ENCODE peak calls at places on chromosome 18, in nine cellular contexts. M is heart right ventricle; C is lung; O is transverse colon; W is tibial artery; V is uterus; G is body of pancreas; D is CD8-positive, alpha-beta T cell; A is astrocyte of the spinal cord. N is an unnamed sample.

GRCh38 chr18:69845588-69846506 is 101.8 kb downstream of the CD226 start:
- DNase-seq in M (no peak), C (no peak), O (peak; percentile 12), W (no peak), V (no peak), G (no peak), D (no peak), A (no peak), N (no peak)

GRCh38 chr18:26342646-26343045 is 116.4 kb downstream of the TAF4B start:
- DNase-seq in M (no peak), C (no peak), O (no peak), W (no peak), V (no peak), G (no peak), D (no peak), A (no peak), N (peak; percentile 20)

GRCh38 chr18:71942433-71942832 is 601.7 kb downstream of the CBLN2 start:
- DNase-seq in M (no peak), C (no peak), O (no peak), W (no peak), V (no peak), G (no peak), D (no peak), A (no peak), N (no peak)

GRCh38 chr18:11747731-11748130 is 58.7 kb downstream of the GNAL start:
- DNase-seq in M (no peak), C (no peak), O (no peak), W (no peak), V (no peak), G (no peak), D (no peak), A (no peak), N (no peak)

GRCh38 chr18:62436636-62437519 is 85.9 kb upstream of the ZCCHC2 start:
- DNase-seq in M (peak; percentile 87), C (peak; percentile 80), O (peak; percentile 71), W (peak; percentile 96), V (peak; percentile 86), G (peak; percentile 75), D (no peak), A (peak; percentile 13), N (no peak)

GRCh38 chr18:627211-627610 is 30.2 kb upstream of the TYMS start:
- DNase-seq in M (no peak), C (no peak), O (no peak), W (no peak), V (no peak), G (no peak), D (no peak), A (no peak), N (no peak)

GRCh38 chr18:76752400-76752799 is 70.0 kb upstream of the ZNF236 start:
- DNase-seq in M (no peak), C (no peak), O (no peak), W (no peak), V (no peak), G (no peak), D (no peak), A (no peak), N (no peak)

GRCh38 chr18:55396979-55397378 is 191.0 kb downstream of the TCF4 start:
- DNase-seq in M (no peak), C (no peak), O (no peak), W (no peak), V (no peak), G (no peak), D (no peak), A (no peak), N (no peak)

GRCh38 chr18:30658306-30658705 is 384.2 kb downstream of the DSC3 start:
- DNase-seq in M (no peak), C (no peak), O (no peak), W (no peak), V (no peak), G (no peak), D (no peak), A (no peak), N (no peak)

GRCh38 chr18:44586782-44587524 is 93.7 kb upstream of the SETBP1 start:
- DNase-seq in M (no peak), C (no peak), O (no peak), W (no peak), V (no peak), G (no peak), D (no peak), A (no peak), N (no peak)

GRCh38 chr18:28134774-28135173 is 42.2 kb downstream of the CDH2 start:
- DNase-seq in M (no peak), C (no peak), O (no peak), W (no peak), V (no peak), G (no peak), D (no peak), A (no peak), N (no peak)

GRCh38 chr18:22538463-22538862 is 120.7 kb upstream of the CTAGE1 start:
- DNase-seq in M (no peak), C (no peak), O (no peak), W (peak; percentile 79), V (peak; percentile 45), G (no peak), D (no peak), A (peak; percentile 54), N (no peak)
- TF ChIP-seq CTCF in M (no peak), C (no peak), O (no peak), W (no peak), V (no peak), G (no peak), D (no peak), A (no peak), N (no peak)

GRCh38 chr18:68714356-68714706 is 577 bp downstream of the TMX3 start:
- DNase-seq in M (no peak), C (no peak), O (peak; percentile 26), W (peak; percentile 24), V (no peak), G (no peak), D (no peak), A (peak; percentile 14), N (peak; percentile 5)
- TF ChIP-seq CTCF in M (no peak), C (no peak), O (no peak), W (no peak), V (no peak), G (no peak), D (no peak), A (no peak), N (no peak)

DNA sequence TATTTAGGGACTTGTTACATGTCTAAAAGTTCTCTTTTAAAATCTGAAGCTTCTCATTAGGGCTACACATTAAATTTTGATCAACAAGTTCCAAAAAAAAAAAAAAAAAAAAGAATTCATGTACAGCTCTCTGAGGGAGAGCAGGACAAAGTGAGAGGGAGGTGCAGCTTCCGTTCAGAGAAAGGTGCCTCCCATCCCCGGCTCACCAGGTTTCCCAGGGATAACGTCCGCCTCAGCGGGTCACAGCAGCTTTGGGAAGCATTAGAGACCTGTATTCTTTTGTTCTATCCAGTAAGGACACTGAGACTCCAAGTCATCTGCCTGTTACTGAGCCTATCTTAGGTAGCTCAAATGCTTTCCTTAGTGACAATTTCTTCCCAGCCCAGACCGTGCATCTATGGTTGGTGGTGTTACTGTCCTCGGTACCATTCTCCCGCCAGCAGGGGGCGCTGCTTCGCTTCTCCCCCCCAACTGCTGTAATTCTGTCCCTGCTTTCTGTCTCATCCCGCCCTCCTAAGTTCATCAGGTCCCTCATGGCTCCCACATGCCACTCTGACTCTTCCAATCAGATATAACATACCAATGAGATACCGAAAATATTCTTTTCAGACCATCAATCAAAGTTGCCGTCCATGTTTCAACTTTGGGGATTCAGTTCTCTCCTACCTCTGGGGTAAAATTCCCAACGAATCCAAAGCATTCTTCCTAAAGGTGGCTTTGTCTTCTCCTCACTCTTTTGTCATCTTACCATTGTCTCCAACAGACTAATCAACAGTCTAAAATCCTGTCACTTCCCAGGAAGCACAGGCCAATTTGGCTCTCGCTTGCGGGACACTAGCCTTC is 466.5 kb downstream of the METTL4 start:
- DNase-seq in M (peak; percentile 41), C (peak; percentile 35), O (peak; percentile 42), W (no peak), V (no peak), G (peak; percentile 61), D (no peak), A (peak; percentile 46), N (peak; percentile 71)
- TF ChIP-seq CTCF in M (peak; percentile 73), C (peak; percentile 22), O (peak; percentile 67), W (peak; percentile 34), V (peak; percentile 27), G (peak; percentile 55), D (peak; percentile 40), A (peak; percentile 77), N (peak; percentile 83)

DNA sequence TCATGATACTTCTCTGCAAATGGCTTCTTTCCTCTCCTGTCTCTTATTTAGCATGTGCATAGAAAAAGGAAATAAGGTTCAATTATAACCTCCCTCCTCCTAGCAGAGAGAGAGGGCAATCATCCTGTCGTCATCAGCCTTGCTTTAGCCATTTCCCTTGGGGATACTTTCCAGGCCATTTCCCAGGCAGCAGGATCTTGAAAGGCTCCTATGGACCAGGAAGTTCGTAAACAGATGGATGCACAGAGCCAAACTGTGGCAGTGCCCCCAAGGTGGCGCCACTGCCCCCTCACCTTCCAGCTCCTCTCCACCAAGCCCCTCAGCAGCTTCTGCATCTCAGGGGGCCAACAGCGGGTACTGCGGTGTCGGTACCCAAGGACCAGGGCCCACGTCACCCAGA is 157.4 kb downstream of the DTNA start:
- DNase-seq in M (peak; percentile 16), C (no peak), O (no peak), W (no peak), V (peak; percentile 15), G (no peak), D (no peak), A (no peak), N (no peak)
- TF ChIP-seq CTCF in M (peak; percentile 32), C (no peak), O (no peak), W (peak; percentile 21), V (no peak), G (no peak), D (no peak), A (peak; percentile 29), N (no peak)

DNA sequence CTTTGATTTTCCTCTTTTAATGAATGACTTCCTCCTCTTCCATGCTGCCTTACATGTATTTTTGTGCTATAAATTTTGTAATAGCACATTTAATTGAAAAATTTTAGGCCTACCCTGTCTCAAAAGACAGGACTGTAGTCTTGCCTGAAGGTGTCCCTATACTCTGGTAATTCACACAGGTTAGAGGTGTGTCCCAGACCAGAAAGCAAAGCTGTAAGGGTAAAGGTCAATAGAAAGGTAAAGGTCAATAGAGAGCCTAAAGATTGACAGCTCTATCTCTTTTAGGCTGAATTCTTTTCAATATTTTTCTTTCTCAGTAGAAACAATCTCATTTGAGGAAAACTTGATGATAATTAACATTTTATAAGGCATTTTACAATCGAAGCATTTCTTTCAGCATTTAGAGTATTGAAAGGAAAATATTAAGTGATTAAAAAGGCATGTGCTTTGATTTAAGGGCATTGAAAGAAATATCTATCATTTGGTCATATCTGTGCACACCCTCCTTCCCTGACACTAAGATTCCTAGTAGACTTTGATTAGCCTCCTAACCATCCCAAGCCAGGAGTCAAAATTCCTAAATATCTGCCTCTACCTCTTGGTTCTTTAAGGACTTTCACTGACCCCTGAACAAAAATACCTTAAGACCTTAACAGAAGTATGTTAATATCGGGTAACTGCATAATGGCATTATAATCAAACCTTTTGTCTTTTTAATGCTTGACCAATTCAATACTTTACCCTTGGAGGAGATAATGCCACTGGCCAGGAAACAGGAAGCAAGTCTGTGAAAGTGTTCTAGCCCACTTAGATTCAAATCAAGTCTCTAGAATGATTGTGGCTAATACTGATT is 161.8 kb upstream of the DTNA start:
- DNase-seq in M (no peak), C (no peak), O (no peak), W (no peak), V (no peak), G (no peak), D (no peak), A (no peak), N (no peak)
- TF ChIP-seq CTCF in M (no peak), C (no peak), O (no peak), W (no peak), V (no peak), G (no peak), D (no peak), A (no peak), N (no peak)

N was measured in Calu3.